ENCODE peak calls at places on chromosome 4, in five cellular contexts. A, Y, Z, L and I are unnamed samples. For H3K27me3, the result is how much of the 10 kb centered on the place peaks cover.

GRCh38 chr4:7584760-7585159 is 150.0 kb upstream of the PSAPL1 start:
- DNase-seq in A (no peak), Y (no peak), Z (no peak), L (no peak), I (no peak)

GRCh38 chr4:157128395-157128794 is 52.4 kb downstream of the GLRB start:
- DNase-seq in A (peak), Y (peak), Z (peak), L (no peak), I (no peak)

GRCh38 chr4:188282620-188283232 is 143.5 kb downstream of the TRIML1 start:
- DNase-seq in A (no peak), Y (no peak), Z (no peak), L (no peak), I (no peak)

GRCh38 chr4:126799971-126800722 is 832.6 kb upstream of the INTU start:
- DNase-seq in A (peak), Y (no peak), Z (no peak), L (no peak), I (no peak)

GRCh38 chr4:3202836-3203820 is 45.8 kb upstream of the MSANTD1 start:
- DNase-seq in A (no peak), Y (no peak), Z (no peak), L (no peak), I (no peak)

GRCh38 chr4:151015458-151016344 is 617 bp upstream of the LRBA start:
- DNase-seq in A (peak), Y (peak), Z (peak), L (peak), I (peak)

GRCh38 chr4:17313194-17313593 is 198.7 kb downstream of the QDPR start:
- DNase-seq in A (no peak), Y (no peak), Z (no peak), L (no peak), I (no peak)

GRCh38 chr4:17657849-17658248 is 43.4 kb downstream of the MED28 start:
- DNase-seq in A (no peak), Y (no peak), Z (no peak), L (no peak), I (no peak)

GRCh38 chr4:103443324-103443723 is 245.2 kb upstream of the CENPE start:
- DNase-seq in A (no peak), Y (peak), Z (no peak), L (no peak), I (no peak)

GRCh38 chr4:110287130-110287529 is 88.7 kb upstream of the ELOVL6 start:
- DNase-seq in A (peak), Y (peak), Z (no peak), L (no peak), I (no peak)

GRCh38 chr4:39231660-39232059 is 49.3 kb downstream of the WDR19 start:
- DNase-seq in A (no peak), Y (no peak), Z (no peak), L (no peak), I (no peak)

GRCh38 chr4:165058676-165059075 is 5.0 kb downstream of the TRIM75 start:
- DNase-seq in A (no peak), Y (no peak), Z (no peak), L (no peak), I (no peak)

GRCh38 chr4:41215155-41215554 is 813 bp upstream of the APBB2 start:
- DNase-seq in A (no peak), Y (no peak), Z (no peak), L (no peak), I (no peak)

GRCh38 chr4:10237131-10237530 is 120.5 kb upstream of the WDR1 start:
- DNase-seq in A (no peak), Y (no peak), Z (no peak), L (no peak), I (no peak)

GRCh38 chr4:145545538-145546224 is 64.0 kb downstream of the SMAD1 start:
- DNase-seq in A (peak), Y (peak), Z (no peak), L (no peak), I (peak)

GRCh38 chr4:151266542-151266941 is 10.4 kb upstream of the PRSS48 start:
- DNase-seq in A (peak), Y (no peak), Z (no peak), L (no peak), I (no peak)

GRCh38 chr4:165331316-165331715 is 3.8 kb downstream of the MSMO1 start:
- DNase-seq in A (no peak), Y (no peak), Z (no peak), L (no peak), I (no peak)

GRCh38 chr4:47122592-47123291 is 91.4 kb downstream of the GABRB1 start:
- DNase-seq in A (peak), Y (peak), Z (peak), L (peak), I (peak)

GRCh38 chr4:7134737-7135388 is 57.5 kb upstream of the SORCS2 start:
- DNase-seq in A (peak), Y (no peak), Z (peak), L (peak), I (peak)

GRCh38 chr4:3288571-3289094 is 4.2 kb upstream of the RGS12 start:
- DNase-seq in A (no peak), Y (no peak), Z (no peak), L (peak), I (no peak)

GRCh38 chr4:102600689-102601088 is 99.5 kb downstream of the NFKB1 start:
- DNase-seq in A (no peak), Y (no peak), Z (no peak), L (no peak), I (no peak)

GRCh38 chr4:79852305-79852730 is 220.7 kb downstream of the ANTXR2 start:
- DNase-seq in A (peak), Y (peak), Z (no peak), L (peak), I (peak)

GRCh38 chr4:78119698-78120097 is 62.6 kb downstream of the FRAS1 start:
- DNase-seq in A (no peak), Y (no peak), Z (no peak), L (no peak), I (no peak)

GRCh38 chr4:13947921-13948320 is 320.4 kb upstream of the BOD1L1 start:
- DNase-seq in A (no peak), Y (no peak), Z (no peak), L (no peak), I (no peak)

GRCh38 chr4:137609693-137610450 is 77.6 kb upstream of the PCDH18 start:
- DNase-seq in A (peak), Y (no peak), Z (no peak), L (no peak), I (no peak)

GRCh38 chr4:40196260-40196659 is 571 bp upstream of the RHOH start:
- DNase-seq in A (no peak), Y (no peak), Z (no peak), L (no peak), I (no peak)

GRCh38 chr4:3013839-3014350 is 50.5 kb downstream of the GRK4 start:
- DNase-seq in A (no peak), Y (no peak), Z (no peak), L (no peak), I (no peak)

GRCh38 chr4:13537011-13537831 is 7.1 kb downstream of the NKX3-2 start:
- DNase-seq in A (no peak), Y (no peak), Z (no peak), L (no peak), I (no peak)

GRCh38 chr4:176272799-176273198 is 3.8 kb upstream of the ASB5 start:
- DNase-seq in A (no peak), Y (no peak), Z (no peak), L (no peak), I (no peak)

GRCh38 chr4:2793920-2794706 is 1.2 kb downstream of the SH3BP2 start:
- DNase-seq in A (no peak), Y (no peak), Z (no peak), L (peak), I (peak)

GRCh38 chr4:158993895-158994294 is 109.0 kb upstream of the RAPGEF2 start:
- DNase-seq in A (no peak), Y (no peak), Z (no peak), L (no peak), I (no peak)

GRCh38 chr4:16206848-16207247 is 19.4 kb downstream of the TAPT1 start:
- DNase-seq in A (no peak), Y (no peak), Z (no peak), L (no peak), I (no peak)

GRCh38 chr4:76579596-76580375 is 144.8 kb downstream of the SHROOM3 start:
- DNase-seq in A (no peak), Y (no peak), Z (no peak), L (peak), I (peak)

GRCh38 chr4:118773082-118773792 is 62.7 kb downstream of the SEC24D start:
- DNase-seq in A (no peak), Y (no peak), Z (no peak), L (no peak), I (no peak)

DNA sequence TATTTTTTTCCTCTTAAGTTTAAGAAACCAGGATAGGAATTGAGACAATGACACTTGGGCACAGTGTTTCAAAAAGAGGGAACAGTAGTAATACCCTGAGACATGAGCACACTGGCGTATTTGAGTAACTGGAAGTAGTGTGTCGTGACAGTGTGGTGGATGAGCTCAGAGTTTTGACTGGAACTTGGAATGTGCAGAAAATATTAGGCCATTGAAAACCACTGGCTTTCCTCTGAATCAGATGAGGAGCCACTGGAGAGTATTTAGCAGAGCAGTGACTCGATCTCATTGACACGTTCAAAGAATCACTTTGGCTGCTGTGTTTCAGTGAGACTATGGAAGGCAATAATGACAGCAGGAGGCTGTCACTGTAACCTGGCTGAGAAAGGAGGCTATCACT is 1531.2 kb downstream of the STIM2 start:
- DNase-seq in A (peak), Y (no peak), Z (no peak), L (no peak), I (no peak)
- H3K27me3 ChIP-seq in A (under half), Y (under half), Z (under half), L (under half), I (under half)

DNA sequence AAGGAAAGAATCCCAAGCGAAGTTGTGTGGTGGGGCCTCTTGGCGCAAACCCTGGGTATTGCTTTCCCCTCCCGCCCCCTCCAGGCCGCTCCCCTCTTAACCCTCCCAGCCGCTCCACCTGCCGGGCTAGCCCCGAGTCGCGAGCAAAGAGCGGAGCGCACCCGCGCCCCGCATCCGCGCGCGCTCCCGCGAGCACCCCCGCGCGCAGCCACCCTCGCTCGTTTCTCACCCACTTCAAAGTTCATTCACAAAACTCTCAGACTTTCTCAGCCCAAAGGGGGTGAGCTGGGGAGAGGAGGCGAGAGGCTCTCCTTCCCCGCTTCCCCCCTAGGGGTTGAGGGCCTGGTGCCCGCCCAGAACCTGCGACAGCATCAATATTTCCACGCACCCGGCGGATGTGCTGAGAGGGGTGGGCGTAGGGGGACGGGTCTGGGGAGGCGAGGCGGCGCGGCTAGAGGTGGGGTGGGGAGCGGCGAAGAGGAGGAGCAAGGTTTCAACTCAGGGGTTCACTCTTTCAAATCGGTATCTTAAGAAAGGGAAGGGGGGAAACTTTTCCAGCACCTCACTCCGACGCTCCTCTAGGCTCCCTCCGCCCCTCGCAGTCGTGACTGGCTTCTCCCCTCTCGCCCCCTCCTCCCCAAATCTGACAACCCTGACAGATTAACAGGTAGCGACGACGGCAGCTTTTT is 1.8 kb downstream of the MAML3 start:
- DNase-seq in A (no peak), Y (peak), Z (peak), L (peak), I (peak)
- TF ChIP-seq POLR2A in A (no peak), Y (no peak), Z (no peak), L (peak), I (peak)

GRCh38 chr4:89836031-89836777 is 757 bp downstream of the SNCA start:
- DNase-seq in A (no peak), Y (no peak), Z (no peak), L (no peak), I (no peak)
- H3K27me3 ChIP-seq in A (under half), Y (under half), Z (under half), L (under half), I (half or more)

GRCh38 chr4:81473086-81473396 is 1.3 kb upstream of the RASGEF1B start:
- DNase-seq in A (no peak), Y (no peak), Z (no peak), L (no peak), I (no peak)

GRCh38 chr4:81468685-81469084 is 3.0 kb downstream of the RASGEF1B start:
- DNase-seq in A (no peak), Y (no peak), Z (no peak), L (no peak), I (no peak)

GRCh38 chr4:81469774-81470455 is 1.8 kb downstream of the RASGEF1B start:
- DNase-seq in A (no peak), Y (no peak), Z (no peak), L (no peak), I (no peak)

GRCh38 chr4:81472249-81473085 is 760 bp upstream of the RASGEF1B start:
- DNase-seq in A (no peak), Y (no peak), Z (peak), L (peak), I (peak)

GRCh38 chr4:81470456-81471327 is 1.0 kb downstream of the RASGEF1B start:
- DNase-seq in A (no peak), Y (no peak), Z (peak), L (peak), I (peak)
- TF ChIP-seq POLR2A in A (no peak), Y (no peak), Z (peak), L (no peak), I (peak)

GRCh38 chr4:8864912-8865680 is 6.5 kb downstream of the HMX1 start:
- DNase-seq in A (no peak), Y (no peak), Z (no peak), L (no peak), I (no peak)
- H3K27me3 ChIP-seq in A (half or more), Y (under half), Z (under half), L (under half), I (half or more)

DNA sequence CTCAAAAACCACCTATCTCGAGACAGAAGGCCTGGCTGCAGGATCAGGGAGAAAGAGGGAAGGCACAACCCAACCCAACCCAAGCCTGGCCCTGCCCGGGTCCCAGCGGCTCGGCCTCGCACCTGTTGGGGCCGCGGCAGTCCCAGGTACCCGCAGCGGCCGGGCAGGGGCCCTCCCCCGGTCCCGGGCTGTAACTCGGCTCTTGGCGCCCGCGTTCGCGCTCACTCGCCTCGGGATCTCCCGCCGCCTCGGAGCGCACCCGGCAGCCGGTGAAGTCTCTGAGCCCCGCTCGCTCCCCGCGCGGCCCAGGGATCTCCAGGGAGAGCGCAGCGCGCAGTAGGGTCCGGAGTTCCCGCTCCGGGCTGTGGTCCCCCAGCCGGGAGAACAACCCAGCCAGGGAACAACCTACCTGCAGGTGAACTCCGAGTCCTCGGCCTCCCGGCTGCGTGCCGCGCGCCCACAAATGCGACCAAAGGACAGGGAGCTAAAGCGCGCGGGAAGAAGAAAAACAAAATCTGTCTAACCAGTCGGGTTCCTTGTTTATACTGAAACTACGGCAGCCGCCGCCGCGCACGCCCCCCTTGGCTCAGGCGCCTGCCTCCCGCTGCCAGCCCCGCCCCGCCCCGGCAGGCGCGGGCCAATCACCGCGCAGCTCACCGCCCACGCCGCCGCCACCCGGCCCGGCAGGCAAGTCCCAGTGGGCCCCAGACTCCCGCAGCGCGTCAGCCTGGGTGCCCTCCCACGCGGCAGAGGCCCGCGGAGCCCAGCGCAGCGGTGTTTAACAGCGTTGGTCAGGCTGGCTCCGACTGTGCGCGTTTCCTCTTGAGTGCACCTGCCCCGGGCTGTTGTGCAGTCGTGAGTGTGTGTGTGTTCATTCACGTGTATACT is at the start of gene RASGEF1B:
- DNase-seq in A (peak), Y (no peak), Z (peak), L (peak), I (peak)
- TF ChIP-seq POLR2A in A (no peak), Y (no peak), Z (peak), L (peak), I (peak)

GRCh38 chr4:154739111-154739510 is 4.7 kb upstream of the LRAT start:
- DNase-seq in A (no peak), Y (no peak), Z (no peak), L (no peak), I (no peak)
- H3K27me3 ChIP-seq in A (under half), Y (under half), Z (under half), L (under half), I (under half)